ENCODE peak calls at places on chromosomes 2 and 18, in four cellular contexts. I is CD4-positive, alpha-beta T cell; Z is aorta; T is body of pancreas. H is an unnamed sample.

GRCh38 chr18:11666831-11667230 is 22.2 kb upstream of the GNAL start:
- DNase-seq in Z (no peak), I (no peak), T (no peak), H (no peak)

GRCh38 chr2:158969717-158970521 is 1.5 kb downstream of the TANC1 start:
- DNase-seq in I (no peak), T (peak; percentile 51), Z (peak; percentile 53), H (no peak)

GRCh38 chr18:54162431-54162830 is 62.0 kb downstream of the MBD2 start:
- DNase-seq in T (no peak), I (no peak), Z (no peak), H (no peak)

GRCh38 chr2:188399159-188399558 is 107.5 kb downstream of the GULP1 start:
- DNase-seq in T (no peak), Z (no peak), I (no peak), H (no peak)

GRCh38 chr2:64062840-64063239 is 43.6 kb upstream of the VPS54 start:
- DNase-seq in Z (no peak), T (peak; percentile 82), I (no peak), H (no peak)

GRCh38 chr2:158723921-158724802 is 71.0 kb upstream of the DAPL1 start:
- DNase-seq in T (no peak), Z (no peak), I (no peak), H (no peak)

GRCh38 chr2:226791056-226791486 is 8.5 kb downstream of the IRS1 start:
- DNase-seq in Z (no peak), T (peak; percentile 73), I (no peak), H (no peak)

GRCh38 chr2:118032169-118033013 is 18.5 kb upstream of the CCDC93 start:
- DNase-seq in Z (no peak), T (peak; percentile 56), I (peak; percentile 9), H (peak; percentile 58)

GRCh38 chr2:116716444-116716843 is 1098.0 kb upstream of the DDX18 start:
- DNase-seq in I (no peak), T (no peak), Z (no peak), H (no peak)
- H3K9me3 ChIP-seq in I (no peaks in the 10 kb centered on the region), T (no peaks in the 10 kb centered on the region), Z (peaks cover 1% of the 10 kb centered on the region), H (peaks cover 4% of the 10 kb centered on the region)

DNA sequence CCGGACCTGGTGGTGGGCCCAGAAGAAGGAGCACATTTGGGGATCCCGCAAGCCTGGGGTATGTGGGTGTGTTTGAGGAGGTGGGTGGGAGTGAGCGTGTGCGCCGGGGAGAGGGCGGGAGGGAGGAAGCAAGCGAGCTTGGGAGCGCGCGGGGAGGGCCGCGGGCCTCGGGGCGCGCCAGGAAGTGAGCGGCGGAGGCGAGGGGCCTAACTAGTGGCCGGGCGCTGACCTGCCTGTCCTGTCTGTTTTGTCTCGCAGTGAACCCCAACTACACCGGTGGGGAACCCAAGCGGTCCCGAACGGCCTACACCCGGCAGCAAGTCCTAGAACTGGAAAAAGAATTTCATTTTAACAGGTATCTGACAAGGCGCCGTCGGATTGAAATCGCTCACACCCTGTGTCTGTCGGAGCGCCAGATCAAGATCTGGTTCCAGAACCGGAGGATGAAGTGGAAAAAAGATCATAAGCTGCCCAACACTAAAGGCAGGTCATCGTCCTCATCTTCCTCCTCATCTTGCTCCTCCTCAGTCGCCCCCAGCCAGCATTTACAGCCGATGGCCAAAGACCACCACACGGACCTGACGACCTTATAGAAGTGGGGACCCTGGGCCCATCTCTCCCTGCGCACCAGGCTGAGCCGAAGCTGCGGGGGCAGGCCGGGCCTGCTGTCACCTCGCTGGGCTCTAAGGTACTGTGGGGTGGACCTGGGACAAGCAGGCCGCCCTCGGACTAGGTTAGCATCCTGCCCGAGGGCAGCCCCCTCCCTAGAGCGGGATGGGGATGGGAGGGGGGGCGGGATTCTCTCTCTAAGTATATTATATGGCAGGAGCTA is 1.2 kb downstream of the HOXD4 start:
- DNase-seq in Z (no peak), T (no peak), I (no peak), H (no peak)
- H3K9me3 ChIP-seq in Z (no peaks in the 10 kb centered on the region), T (no peaks in the 10 kb centered on the region), I (no peaks in the 10 kb centered on the region), H (no peaks in the 10 kb centered on the region)

DNA sequence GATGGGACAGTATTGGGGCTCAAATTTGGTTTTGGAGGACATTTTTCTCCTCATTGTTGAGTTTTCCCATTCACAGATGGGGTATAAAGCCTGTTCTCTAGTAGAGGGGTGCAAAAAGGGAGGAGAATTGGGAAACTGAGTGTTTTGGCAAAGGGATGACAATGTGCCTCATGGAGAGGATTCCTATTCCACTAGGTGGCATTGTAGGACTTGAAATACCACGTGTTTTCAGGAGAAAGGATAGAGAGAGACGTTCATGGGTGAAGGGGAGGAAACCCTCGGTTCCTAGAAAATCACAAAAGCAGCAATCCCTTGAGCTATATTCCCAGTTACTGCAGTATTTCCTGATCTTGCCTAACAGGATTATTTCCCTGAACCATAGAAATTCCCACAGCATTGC is 113.7 kb upstream of the SRD5A2 start:
- DNase-seq in T (no peak), Z (no peak), I (no peak), H (no peak)
- H3K9me3 ChIP-seq in T (peaks cover 31% of the 10 kb centered on the region), Z (peaks cover 26% of the 10 kb centered on the region), I (peaks cover 62% of the 10 kb centered on the region), H (peaks cover 74% of the 10 kb centered on the region)

GRCh38 chr18:47909484-47909883 is 21.0 kb downstream of the SMAD2 start:
- DNase-seq in T (no peak), I (no peak), Z (no peak), H (no peak)
- H3K9me3 ChIP-seq in T (no peaks in the 10 kb centered on the region), I (no peaks in the 10 kb centered on the region), Z (no peaks in the 10 kb centered on the region), H (peaks cover 6% of the 10 kb centered on the region)

GRCh38 chr2:132798334-132798733 is 128.3 kb upstream of the LYPD1 start:
- DNase-seq in T (no peak), Z (no peak), I (no peak), H (no peak)

GRCh38 chr2:132793532-132793931 is 123.5 kb upstream of the LYPD1 start:
- DNase-seq in T (no peak), Z (no peak), I (no peak), H (no peak)

GRCh38 chr2:132795220-132795619 is 125.2 kb upstream of the LYPD1 start:
- DNase-seq in Z (no peak), I (no peak), T (no peak), H (no peak)

DNA sequence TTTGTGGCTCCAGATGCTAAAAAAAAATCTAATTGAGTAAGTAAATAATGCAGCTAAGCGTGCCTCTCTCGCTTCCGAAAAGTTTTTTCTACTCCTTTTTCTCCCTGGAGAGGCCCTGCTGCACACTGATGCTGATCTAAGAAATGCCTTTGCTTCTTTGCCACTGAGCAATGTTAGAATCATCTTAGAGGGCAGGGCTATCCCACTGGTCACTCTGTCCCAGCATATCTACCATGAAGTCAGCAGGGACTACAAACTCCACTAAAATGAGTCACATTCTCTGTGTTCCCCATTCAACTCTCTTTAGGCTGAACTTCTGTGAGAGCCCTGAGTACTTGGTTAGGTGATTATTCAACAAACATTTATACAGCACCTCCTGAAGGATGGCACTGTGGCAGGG is 127.5 kb upstream of the LYPD1 start:
- DNase-seq in I (no peak), T (no peak), Z (no peak), H (no peak)
- H3K9me3 ChIP-seq in I (no peaks in the 10 kb centered on the region), T (no peaks in the 10 kb centered on the region), Z (no peaks in the 10 kb centered on the region), H (no peaks in the 10 kb centered on the region)

DNA sequence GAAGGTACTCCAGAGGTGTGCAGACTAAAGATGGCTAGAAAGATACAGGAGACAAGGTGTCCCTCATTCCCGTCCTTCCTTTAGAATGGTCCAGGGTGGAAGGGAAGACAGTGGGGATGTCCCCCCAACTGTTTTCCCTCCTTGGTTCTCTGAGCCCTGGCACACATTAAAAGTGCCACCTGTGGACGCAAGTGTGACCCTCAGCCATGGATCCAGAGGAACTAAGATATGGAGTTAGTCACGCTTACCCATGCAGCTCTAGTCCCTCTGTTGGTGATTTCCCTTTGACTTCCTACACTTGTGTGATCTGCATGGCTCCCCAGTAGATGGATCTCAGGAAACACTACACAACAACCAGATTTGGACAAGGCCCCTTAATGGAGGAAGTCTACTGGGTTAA is 113.1 kb upstream of the SRD5A2 start:
- DNase-seq in I (no peak), Z (no peak), T (no peak), H (no peak)
- H3K9me3 ChIP-seq in I (peaks cover 56% of the 10 kb centered on the region), Z (peaks cover 26% of the 10 kb centered on the region), T (peaks cover 31% of the 10 kb centered on the region), H (peaks cover 54% of the 10 kb centered on the region)

GRCh38 chr2:41498791-41499190 is 549.0 kb upstream of the PKDCC start:
- DNase-seq in T (no peak), I (no peak), Z (no peak), H (no peak)
- H3K9me3 ChIP-seq in T (peaks cover 46% of the 10 kb centered on the region), I (peaks cover 34% of the 10 kb centered on the region), Z (peaks cover 6% of the 10 kb centered on the region), H (peaks cover 24% of the 10 kb centered on the region)

DNA sequence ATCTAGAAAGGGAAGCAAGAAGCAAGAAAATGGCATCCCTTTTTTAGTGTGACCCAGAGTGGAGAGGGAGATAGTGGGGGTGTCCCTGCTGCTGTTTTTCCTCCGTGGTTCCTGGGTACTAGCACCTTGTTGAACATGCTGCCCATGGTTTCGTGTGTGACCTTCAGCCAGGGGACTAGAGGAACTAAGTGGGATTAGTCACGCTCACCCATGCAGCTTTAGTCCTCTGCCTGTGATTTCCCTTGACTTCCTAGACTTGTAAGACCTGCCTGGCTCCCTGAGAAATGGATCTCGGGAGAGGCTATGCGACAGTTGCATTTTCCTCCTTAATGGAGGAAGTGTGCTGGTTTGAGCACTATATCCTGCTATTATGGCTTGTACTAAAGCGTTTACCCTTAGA is 471.4 kb downstream of the DCDC2C start:
- DNase-seq in T (no peak), I (no peak), Z (no peak), H (no peak)
- H3K9me3 ChIP-seq in T (peaks cover 37% of the 10 kb centered on the region), I (peaks cover 27% of the 10 kb centered on the region), Z (peaks cover 8% of the 10 kb centered on the region), H (peaks cover 33% of the 10 kb centered on the region)

GRCh38 chr2:225602205-225602604 is 202.7 kb downstream of the NYAP2 start:
- DNase-seq in Z (no peak), I (no peak), T (no peak), H (no peak)
- H3K9me3 ChIP-seq in Z (no peaks in the 10 kb centered on the region), I (no peaks in the 10 kb centered on the region), T (peaks cover 5% of the 10 kb centered on the region), H (no peaks in the 10 kb centered on the region)

GRCh38 chr2:51243892-51244570 is 212.1 kb upstream of the NRXN1 start:
- DNase-seq in Z (no peak), I (no peak), T (no peak), H (no peak)

GRCh38 chr2:51251356-51251755 is 219.4 kb upstream of the NRXN1 start:
- DNase-seq in T (no peak), Z (no peak), I (no peak), H (no peak)

GRCh38 chr2:51247252-51247651 is 215.3 kb upstream of the NRXN1 start:
- DNase-seq in Z (no peak), I (no peak), T (no peak), H (no peak)
- H3K9me3 ChIP-seq in Z (no peaks in the 10 kb centered on the region), I (peaks cover 6% of the 10 kb centered on the region), T (no peaks in the 10 kb centered on the region), H (no peaks in the 10 kb centered on the region)

H was measured in CD4-positive, CD25-positive, alpha-beta regulatory T cell.